ENCODE peak calls at places on chromosomes 3 and 15, in four cellular contexts. One of them, this sample, is unnamed.

GRCh38 chr3:37853691-37854413 is 7.8 kb upstream of the CTDSPL start:
- DNase-seq in heart right ventricle: no peak
- DNase-seq in endothelial cell of umbilical vein: no peak
- DNase-seq in HL-60: no peak
- DNase-seq in this sample: no peak

GRCh38 chr3:60303160-60303559 is 948.1 kb downstream of the FHIT start:
- DNase-seq in heart right ventricle: no peak
- DNase-seq in endothelial cell of umbilical vein: no peak
- DNase-seq in HL-60: no peak
- DNase-seq in this sample: peak

GRCh38 chr3:55795296-55795695 is 308.2 kb upstream of the WNT5A start:
- DNase-seq in heart right ventricle: no peak
- DNase-seq in endothelial cell of umbilical vein: no peak
- DNase-seq in HL-60: no peak
- DNase-seq in this sample: no peak

GRCh38 chr15:59294961-59295741 is 77.5 kb downstream of the MYO1E start:
- DNase-seq in heart right ventricle: peak
- DNase-seq in endothelial cell of umbilical vein: peak
- DNase-seq in HL-60: no peak
- DNase-seq in this sample: peak

GRCh38 chr3:124686028-124686670 is 44.1 kb upstream of the UMPS start:
- DNase-seq in heart right ventricle: no peak
- DNase-seq in endothelial cell of umbilical vein: no peak
- DNase-seq in HL-60: no peak
- DNase-seq in this sample: peak

GRCh38 chr15:38557855-38558713 is 6.5 kb downstream of the RASGRP1 start:
- DNase-seq in heart right ventricle: no peak
- DNase-seq in endothelial cell of umbilical vein: no peak
- DNase-seq in HL-60: no peak
- DNase-seq in this sample: no peak

GRCh38 chr3:47577583-47578118 is 1.0 kb downstream of the CSPG5 start:
- DNase-seq in heart right ventricle: no peak
- DNase-seq in endothelial cell of umbilical vein: peak
- DNase-seq in HL-60: no peak
- DNase-seq in this sample: no peak

GRCh38 chr15:87841426-87841998 is 415.0 kb downstream of the NTRK3 start:
- DNase-seq in heart right ventricle: no peak
- DNase-seq in endothelial cell of umbilical vein: no peak
- DNase-seq in HL-60: no peak
- DNase-seq in this sample: no peak

GRCh38 chr15:79068790-79069189 is 21.8 kb downstream of the RASGRF1 start:
- DNase-seq in heart right ventricle: no peak
- DNase-seq in endothelial cell of umbilical vein: no peak
- DNase-seq in HL-60: no peak
- DNase-seq in this sample: no peak

GRCh38 chr15:91961357-91961756 is 107.8 kb downstream of the SLCO3A1 start:
- DNase-seq in heart right ventricle: no peak
- DNase-seq in endothelial cell of umbilical vein: no peak
- DNase-seq in HL-60: no peak
- DNase-seq in this sample: no peak

GRCh38 chr3:111903067-111903511 is 44.0 kb downstream of the PHLDB2 start:
- DNase-seq in heart right ventricle: no peak
- DNase-seq in endothelial cell of umbilical vein: peak
- DNase-seq in HL-60: no peak
- DNase-seq in this sample: peak

GRCh38 chr3:128399221-128399915 is 67.3 kb downstream of the DNAJB8 start:
- DNase-seq in heart right ventricle: no peak
- DNase-seq in endothelial cell of umbilical vein: no peak
- DNase-seq in HL-60: no peak
- DNase-seq in this sample: no peak

GRCh38 chr3:104908761-104909160 is 457.9 kb upstream of the ALCAM start:
- DNase-seq in heart right ventricle: no peak
- DNase-seq in endothelial cell of umbilical vein: no peak
- DNase-seq in HL-60: no peak
- DNase-seq in this sample: no peak

GRCh38 chr15:69222002-69222474 is 61.6 kb downstream of the GLCE start:
- DNase-seq in heart right ventricle: no peak
- DNase-seq in endothelial cell of umbilical vein: no peak
- DNase-seq in HL-60: no peak
- DNase-seq in this sample: no peak

GRCh38 chr15:69224383-69224782 is 63.9 kb downstream of the GLCE start:
- DNase-seq in heart right ventricle: no peak
- DNase-seq in endothelial cell of umbilical vein: peak
- DNase-seq in HL-60: no peak
- DNase-seq in this sample: peak

GRCh38 chr15:69223083-69223813 is 62.8 kb downstream of the GLCE start:
- DNase-seq in heart right ventricle: no peak
- DNase-seq in endothelial cell of umbilical vein: no peak
- DNase-seq in HL-60: no peak
- DNase-seq in this sample: no peak

GRCh38 chr15:69225355-69226027 is 65.1 kb downstream of the GLCE start:
- DNase-seq in heart right ventricle: no peak
- DNase-seq in endothelial cell of umbilical vein: peak
- DNase-seq in HL-60: no peak
- DNase-seq in this sample: peak

DNA sequence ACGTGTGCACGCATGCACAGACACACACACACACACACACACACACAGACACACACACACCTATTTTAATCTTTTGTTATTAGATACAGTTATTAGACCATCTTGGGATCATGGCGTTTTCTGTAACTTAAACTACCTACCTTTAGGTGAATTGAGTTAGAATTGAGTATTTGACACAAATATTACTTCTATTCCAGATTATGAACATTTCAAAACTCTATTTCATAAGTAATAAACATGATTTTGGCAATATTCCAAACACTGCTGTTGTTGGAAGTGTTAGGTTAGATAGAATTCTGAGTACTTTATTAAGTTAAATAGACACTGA is 65.6 kb downstream of the GLCE start:
- DNase-seq in heart right ventricle: no peak
- DNase-seq in endothelial cell of umbilical vein: no peak
- DNase-seq in HL-60: no peak
- DNase-seq in this sample: no peak
- TF ChIP-seq CTCF in heart right ventricle: no peak
- TF ChIP-seq CTCF in endothelial cell of umbilical vein: no peak
- TF ChIP-seq CTCF in HL-60: no peak
- TF ChIP-seq CTCF in this sample: no peak

DNA sequence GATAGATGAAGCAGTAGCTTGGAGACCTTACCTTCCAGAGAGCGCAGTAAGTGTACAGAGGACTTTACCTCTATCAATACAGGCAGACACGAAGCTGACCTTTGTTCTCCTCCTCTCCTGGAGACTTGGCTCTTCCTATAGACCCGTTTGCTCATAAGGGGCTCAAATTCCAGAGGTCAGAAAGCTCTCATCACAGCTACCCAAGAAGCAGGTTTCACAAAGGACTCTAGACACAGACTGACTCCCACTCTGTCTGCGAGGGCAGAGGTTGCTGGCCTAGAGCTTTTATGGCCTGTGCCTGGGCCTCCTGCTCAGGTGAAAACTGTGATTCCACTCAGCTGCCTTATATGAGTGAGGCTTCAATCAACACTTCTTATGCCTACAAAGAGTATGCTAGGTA is 35.4 kb upstream of the TOPAZ1 start:
- DNase-seq in heart right ventricle: no peak
- DNase-seq in endothelial cell of umbilical vein: no peak
- DNase-seq in HL-60: no peak
- DNase-seq in this sample: no peak
- H3K4me3 ChIP-seq in heart right ventricle: no peak
- H3K4me3 ChIP-seq in endothelial cell of umbilical vein: no peak
- H3K4me3 ChIP-seq in HL-60: no peak
- H3K4me3 ChIP-seq in this sample: no peak

GRCh38 chr15:64010719-64011118 is 35.6 kb downstream of the DAPK2 start:
- DNase-seq in heart right ventricle: peak
- DNase-seq in endothelial cell of umbilical vein: peak
- DNase-seq in HL-60: peak
- DNase-seq in this sample: peak
- TF ChIP-seq CTCF in heart right ventricle: peak
- TF ChIP-seq CTCF in endothelial cell of umbilical vein: no peak
- TF ChIP-seq CTCF in HL-60: no peak
- TF ChIP-seq CTCF in this sample: no peak

DNA sequence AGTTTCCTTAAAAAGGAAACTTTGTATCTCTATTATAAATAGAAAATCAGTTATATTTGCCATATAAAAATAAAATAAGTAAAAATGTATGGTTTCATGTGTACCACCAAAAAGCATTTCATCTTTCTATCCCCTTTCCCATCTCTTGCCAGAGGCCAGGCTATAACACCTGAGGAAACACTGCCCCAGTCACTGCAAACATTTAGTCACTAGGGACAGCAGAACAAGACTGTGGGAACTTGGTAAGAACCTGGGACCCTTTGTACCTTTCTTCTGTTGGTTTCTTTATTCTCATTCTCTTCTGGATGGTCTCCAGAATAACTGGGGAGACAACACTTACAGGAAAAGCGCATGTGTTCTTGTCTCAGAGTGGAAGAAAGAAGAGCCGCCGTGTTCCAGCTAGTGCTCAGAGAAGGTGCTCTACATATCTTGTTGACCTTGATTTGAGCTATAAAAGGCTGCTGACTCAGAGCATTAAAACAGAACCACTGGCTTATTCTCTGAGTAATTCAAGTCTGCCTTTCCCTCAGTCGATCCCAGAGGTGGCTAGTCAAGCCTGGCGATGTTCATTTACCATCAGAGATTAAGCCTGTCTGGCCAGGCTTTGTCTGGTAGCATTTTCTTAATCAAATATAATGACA is 361.6 kb downstream of the RBMS3 start:
- DNase-seq in heart right ventricle: peak
- DNase-seq in endothelial cell of umbilical vein: peak
- DNase-seq in HL-60: no peak
- DNase-seq in this sample: peak
- H3K4me3 ChIP-seq in heart right ventricle: peak
- H3K4me3 ChIP-seq in endothelial cell of umbilical vein: no peak
- H3K4me3 ChIP-seq in HL-60: no peak
- H3K4me3 ChIP-seq in this sample: no peak

GRCh38 chr3:50337175-50337861 is 3.3 kb downstream of the RASSF1 start:
- DNase-seq in heart right ventricle: peak
- DNase-seq in endothelial cell of umbilical vein: peak
- DNase-seq in HL-60: peak
- DNase-seq in this sample: peak

GRCh38 chr3:50338989-50339388 is 1.6 kb downstream of the RASSF1 start:
- DNase-seq in heart right ventricle: no peak
- DNase-seq in endothelial cell of umbilical vein: no peak
- DNase-seq in HL-60: peak
- DNase-seq in this sample: no peak

GRCh38 chr3:50334339-50335075 is 6.1 kb downstream of the RASSF1 start:
- DNase-seq in heart right ventricle: no peak
- DNase-seq in endothelial cell of umbilical vein: peak
- DNase-seq in HL-60: no peak
- DNase-seq in this sample: no peak

GRCh38 chr3:50333744-50334328 is 5.8 kb upstream of the TUSC2 start:
- DNase-seq in heart right ventricle: peak
- DNase-seq in endothelial cell of umbilical vein: peak
- DNase-seq in HL-60: no peak
- DNase-seq in this sample: peak

GRCh38 chr3:50336452-50337174 is 4.0 kb downstream of the RASSF1 start:
- DNase-seq in heart right ventricle: no peak
- DNase-seq in endothelial cell of umbilical vein: peak
- DNase-seq in HL-60: no peak
- DNase-seq in this sample: peak
- TF ChIP-seq CTCF in heart right ventricle: no peak
- TF ChIP-seq CTCF in endothelial cell of umbilical vein: no peak
- TF ChIP-seq CTCF in HL-60: no peak
- TF ChIP-seq CTCF in this sample: no peak

DNA sequence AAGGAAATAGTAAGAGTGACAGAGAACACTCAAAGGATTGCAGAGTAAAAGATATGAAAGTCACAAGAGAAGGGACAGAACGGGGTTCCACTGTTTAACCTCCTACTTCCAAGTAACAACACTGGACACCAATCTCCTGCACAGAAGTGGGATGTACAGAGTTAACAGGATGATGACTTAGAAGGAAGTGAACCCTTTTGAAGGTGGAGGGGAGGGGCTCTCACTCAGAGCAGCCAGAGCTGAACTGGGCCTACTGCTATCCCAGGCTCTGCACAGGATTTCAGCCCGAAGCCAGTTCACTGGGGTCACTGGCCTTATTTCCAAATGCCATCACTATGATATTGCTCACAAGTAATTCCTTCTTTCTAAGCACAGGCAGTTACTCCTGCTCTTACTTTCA is 130.2 kb upstream of the PRICKLE2 start:
- DNase-seq in heart right ventricle: peak
- DNase-seq in endothelial cell of umbilical vein: peak
- DNase-seq in HL-60: peak
- DNase-seq in this sample: peak
- H3K4me3 ChIP-seq in heart right ventricle: no peak
- H3K4me3 ChIP-seq in endothelial cell of umbilical vein: no peak
- H3K4me3 ChIP-seq in HL-60: no peak
- H3K4me3 ChIP-seq in this sample: no peak

DNA sequence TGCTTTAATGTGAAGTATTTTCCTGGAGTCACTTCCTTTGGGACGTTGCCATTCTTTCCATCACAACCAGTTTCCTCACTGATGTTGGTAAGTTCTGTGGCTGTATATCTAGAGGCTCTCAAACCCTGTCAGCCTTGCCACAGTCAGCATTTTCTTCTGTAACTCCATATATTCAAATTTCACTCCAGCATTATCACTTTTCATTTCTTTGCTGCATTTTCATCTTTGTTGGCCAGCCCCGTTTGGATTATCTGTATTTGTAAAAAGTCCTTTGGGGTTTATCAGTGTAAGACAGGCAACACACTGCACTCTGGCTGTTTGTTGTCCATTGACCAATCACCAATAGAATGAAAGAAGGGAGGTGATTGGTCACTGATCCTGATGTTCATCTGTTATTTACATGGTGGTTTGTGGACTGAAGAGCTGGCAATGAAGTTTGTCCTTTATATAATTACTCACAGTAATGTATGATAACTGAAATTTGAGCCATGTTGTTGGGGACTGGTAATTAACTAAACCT is 20.3 kb downstream of the GMPS start:
- DNase-seq in heart right ventricle: peak
- DNase-seq in endothelial cell of umbilical vein: peak
- DNase-seq in HL-60: no peak
- DNase-seq in this sample: peak
- TF ChIP-seq CTCF in heart right ventricle: no peak
- TF ChIP-seq CTCF in endothelial cell of umbilical vein: no peak
- TF ChIP-seq CTCF in HL-60: no peak
- TF ChIP-seq CTCF in this sample: no peak

GRCh38 chr3:99875925-99876781 is 58.5 kb downstream of the CMSS1 start:
- DNase-seq in heart right ventricle: peak
- DNase-seq in endothelial cell of umbilical vein: peak
- DNase-seq in HL-60: peak
- DNase-seq in this sample: peak
- H3K4me3 ChIP-seq in heart right ventricle: peak
- H3K4me3 ChIP-seq in endothelial cell of umbilical vein: peak
- H3K4me3 ChIP-seq in HL-60: peak
- H3K4me3 ChIP-seq in this sample: peak

GRCh38 chr3:135918600-135918999 is 46.9 kb upstream of the PPP2R3A start:
- DNase-seq in heart right ventricle: no peak
- DNase-seq in endothelial cell of umbilical vein: peak
- DNase-seq in HL-60: no peak
- DNase-seq in this sample: peak
- TF ChIP-seq CTCF in heart right ventricle: peak
- TF ChIP-seq CTCF in endothelial cell of umbilical vein: peak
- TF ChIP-seq CTCF in HL-60: no peak
- TF ChIP-seq CTCF in this sample: peak

DNA sequence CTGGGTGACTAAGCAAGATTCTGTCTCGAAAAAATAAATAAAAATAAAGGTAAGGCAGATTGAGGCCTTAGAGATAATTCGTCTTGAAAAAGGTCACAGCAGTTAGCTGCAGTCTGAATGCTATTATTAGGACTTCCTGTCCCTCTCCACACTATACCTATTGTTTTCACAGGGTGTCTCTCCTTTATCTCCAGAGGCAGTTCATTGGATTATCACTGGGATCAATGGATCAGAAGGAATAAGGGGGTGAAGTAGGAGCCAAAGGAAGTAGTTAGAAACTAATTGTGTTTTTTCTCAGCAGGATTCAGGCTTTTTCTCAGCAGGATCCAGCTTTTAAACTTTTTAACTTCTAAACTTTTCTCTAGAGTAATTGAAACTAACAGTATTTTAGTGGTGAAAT is 326.9 kb downstream of the IL5RA start:
- DNase-seq in heart right ventricle: no peak
- DNase-seq in endothelial cell of umbilical vein: no peak
- DNase-seq in HL-60: no peak
- DNase-seq in this sample: no peak
- H3K4me3 ChIP-seq in heart right ventricle: no peak
- H3K4me3 ChIP-seq in endothelial cell of umbilical vein: no peak
- H3K4me3 ChIP-seq in HL-60: no peak
- H3K4me3 ChIP-seq in this sample: no peak

This sample was measured in fibroblast of mammary gland.